ENCODE peak calls at places on chromosomes 12 and 14, in four cellular contexts. One of them, this sample, is unnamed.

GRCh38 chr14:103738706-103739451 is 23.3 kb downstream of the ZFYVE21 start:
- DNase-seq in CD4-positive, alpha-beta T cell: no peak
- DNase-seq in NCI-H1092 treated with DMSO at 0.1 percent for 48 hours: no peak
- DNase-seq in tibial artery: no peak
- DNase-seq in this sample: no peak

GRCh38 chr12:57726151-57726883 is 12.2 kb downstream of the AGAP2 start:
- DNase-seq in CD4-positive, alpha-beta T cell: peak; percentile 28
- DNase-seq in NCI-H1092 treated with DMSO at 0.1 percent for 48 hours: peak; percentile 45
- DNase-seq in tibial artery: peak; percentile 68
- DNase-seq in this sample: peak; percentile 79

GRCh38 chr12:75868501-75868900 is 163.1 kb downstream of the PHLDA1 start:
- DNase-seq in CD4-positive, alpha-beta T cell: no peak
- DNase-seq in NCI-H1092 treated with DMSO at 0.1 percent for 48 hours: peak; percentile 5
- DNase-seq in tibial artery: no peak
- DNase-seq in this sample: no peak

GRCh38 chr12:128823216-128823915 is 392 bp downstream of the SLC15A4 start:
- DNase-seq in CD4-positive, alpha-beta T cell: peak; percentile 4
- DNase-seq in NCI-H1092 treated with DMSO at 0.1 percent for 48 hours: peak; percentile 38
- DNase-seq in tibial artery: peak; percentile 43
- DNase-seq in this sample: no peak

GRCh38 chr14:92931681-92932447 is 8.9 kb downstream of the CHGA start:
- DNase-seq in CD4-positive, alpha-beta T cell: no peak
- DNase-seq in NCI-H1092 treated with DMSO at 0.1 percent for 48 hours: no peak
- DNase-seq in tibial artery: no peak
- DNase-seq in this sample: no peak

GRCh38 chr12:69927145-69927544 is 102.1 kb downstream of the MYRFL start:
- DNase-seq in CD4-positive, alpha-beta T cell: no peak
- DNase-seq in NCI-H1092 treated with DMSO at 0.1 percent for 48 hours: no peak
- DNase-seq in tibial artery: no peak
- DNase-seq in this sample: no peak

GRCh38 chr12:121678721-121679300 is 9.4 kb upstream of the MORN3 start:
- DNase-seq in CD4-positive, alpha-beta T cell: no peak
- DNase-seq in NCI-H1092 treated with DMSO at 0.1 percent for 48 hours: no peak
- DNase-seq in tibial artery: no peak
- DNase-seq in this sample: no peak

GRCh38 chr14:60786905-60787304 is 52.3 kb downstream of the MNAT1 start:
- DNase-seq in CD4-positive, alpha-beta T cell: no peak
- DNase-seq in NCI-H1092 treated with DMSO at 0.1 percent for 48 hours: no peak
- DNase-seq in tibial artery: no peak
- DNase-seq in this sample: no peak

GRCh38 chr12:124517260-124518050 is 50.0 kb downstream of the NCOR2 start:
- DNase-seq in CD4-positive, alpha-beta T cell: no peak
- DNase-seq in NCI-H1092 treated with DMSO at 0.1 percent for 48 hours: peak; percentile 82
- DNase-seq in tibial artery: peak; percentile 80
- DNase-seq in this sample: peak; percentile 84

GRCh38 chr14:31921251-31921650 is 155.9 kb upstream of the ARHGAP5 start:
- DNase-seq in CD4-positive, alpha-beta T cell: no peak
- DNase-seq in NCI-H1092 treated with DMSO at 0.1 percent for 48 hours: no peak
- DNase-seq in tibial artery: no peak
- DNase-seq in this sample: no peak

GRCh38 chr14:65131176-65131765 is 29.0 kb upstream of the MAX start:
- DNase-seq in CD4-positive, alpha-beta T cell: no peak
- DNase-seq in NCI-H1092 treated with DMSO at 0.1 percent for 48 hours: no peak
- DNase-seq in tibial artery: no peak
- DNase-seq in this sample: no peak

GRCh38 chr12:20629414-20630156 is 65.5 kb upstream of the SLCO1C1 start:
- DNase-seq in CD4-positive, alpha-beta T cell: no peak
- DNase-seq in NCI-H1092 treated with DMSO at 0.1 percent for 48 hours: no peak
- DNase-seq in tibial artery: peak; percentile 25
- DNase-seq in this sample: no peak

GRCh38 chr14:102028733-102029132 is 58.1 kb downstream of the HSP90AA1 start:
- DNase-seq in CD4-positive, alpha-beta T cell: no peak
- DNase-seq in NCI-H1092 treated with DMSO at 0.1 percent for 48 hours: no peak
- DNase-seq in tibial artery: no peak
- DNase-seq in this sample: no peak

GRCh38 chr12:120496353-120497340 is 734 bp downstream of the DYNLL1 start:
- DNase-seq in CD4-positive, alpha-beta T cell: peak; percentile 44
- DNase-seq in NCI-H1092 treated with DMSO at 0.1 percent for 48 hours: peak; percentile 51
- DNase-seq in tibial artery: peak; percentile 67
- DNase-seq in this sample: peak; percentile 56

GRCh38 chr12:51160814-51161459 is 12.0 kb downstream of the TFCP2 start:
- DNase-seq in CD4-positive, alpha-beta T cell: no peak
- DNase-seq in NCI-H1092 treated with DMSO at 0.1 percent for 48 hours: no peak
- DNase-seq in tibial artery: no peak
- DNase-seq in this sample: no peak

GRCh38 chr14:61146896-61147295 is 134.2 kb downstream of the TMEM30B start:
- DNase-seq in CD4-positive, alpha-beta T cell: no peak
- DNase-seq in NCI-H1092 treated with DMSO at 0.1 percent for 48 hours: no peak
- DNase-seq in tibial artery: no peak
- DNase-seq in this sample: no peak

GRCh38 chr12:6363330-6364036 is 11.9 kb downstream of the SCNN1A start:
- DNase-seq in CD4-positive, alpha-beta T cell: peak; percentile 62
- DNase-seq in NCI-H1092 treated with DMSO at 0.1 percent for 48 hours: no peak
- DNase-seq in tibial artery: peak; percentile 63
- DNase-seq in this sample: no peak

GRCh38 chr14:98580131-98580678 is 691.8 kb downstream of the BCL11B start:
- DNase-seq in CD4-positive, alpha-beta T cell: no peak
- DNase-seq in NCI-H1092 treated with DMSO at 0.1 percent for 48 hours: no peak
- DNase-seq in tibial artery: no peak
- DNase-seq in this sample: no peak

GRCh38 chr12:779745-780734 is 27.7 kb downstream of the WNK1 start:
- DNase-seq in CD4-positive, alpha-beta T cell: no peak
- DNase-seq in NCI-H1092 treated with DMSO at 0.1 percent for 48 hours: peak; percentile 4
- DNase-seq in tibial artery: no peak
- DNase-seq in this sample: no peak

GRCh38 chr12:104387190-104387589 is 69.6 kb upstream of the CHST11 start:
- DNase-seq in CD4-positive, alpha-beta T cell: no peak
- DNase-seq in NCI-H1092 treated with DMSO at 0.1 percent for 48 hours: no peak
- DNase-seq in tibial artery: no peak
- DNase-seq in this sample: peak; percentile 49

This sample was measured in NCI-H748 treated with DMSO at 0.1 percent for 48 hours.